ENCODE peak calls at places on chromosomes 7 and 10, in five cellular contexts. One of them, this sample, is unnamed.

GRCh38 chr10:76115471-76116155 is 684.2 kb downstream of the LRMDA start:
- DNase-seq in IMR-90: no peak
- DNase-seq in endothelial cell of umbilical vein: no peak
- DNase-seq in breast epithelium: no peak
- DNase-seq in fibroblast of lung: peak
- DNase-seq in this sample: no peak

GRCh38 chr10:78831457-78831856 is 237.3 kb upstream of the ZMIZ1 start:
- DNase-seq in IMR-90: no peak
- DNase-seq in endothelial cell of umbilical vein: no peak
- DNase-seq in breast epithelium: no peak
- DNase-seq in fibroblast of lung: no peak
- DNase-seq in this sample: no peak

GRCh38 chr10:71727429-71728217 is 8.0 kb upstream of the C10orf105 start:
- DNase-seq in IMR-90: no peak
- DNase-seq in endothelial cell of umbilical vein: no peak
- DNase-seq in breast epithelium: peak
- DNase-seq in fibroblast of lung: no peak
- DNase-seq in this sample: peak

GRCh38 chr7:79307376-79307775 is 146.1 kb downstream of the MAGI2 start:
- DNase-seq in IMR-90: no peak
- DNase-seq in endothelial cell of umbilical vein: no peak
- DNase-seq in breast epithelium: no peak
- DNase-seq in fibroblast of lung: no peak
- DNase-seq in this sample: no peak

GRCh38 chr10:113386005-113386404 is 166.8 kb upstream of the HABP2 start:
- DNase-seq in IMR-90: peak
- DNase-seq in endothelial cell of umbilical vein: peak
- DNase-seq in breast epithelium: no peak
- DNase-seq in fibroblast of lung: peak
- DNase-seq in this sample: no peak

GRCh38 chr7:50379082-50379481 is 71.1 kb downstream of the FIGNL1 start:
- DNase-seq in IMR-90: no peak
- DNase-seq in endothelial cell of umbilical vein: no peak
- DNase-seq in breast epithelium: peak
- DNase-seq in fibroblast of lung: no peak
- DNase-seq in this sample: no peak

GRCh38 chr7:158651968-158652555 is 52.5 kb downstream of the NCAPG2 start:
- DNase-seq in IMR-90: no peak
- DNase-seq in endothelial cell of umbilical vein: no peak
- DNase-seq in breast epithelium: no peak
- DNase-seq in fibroblast of lung: no peak
- DNase-seq in this sample: no peak

GRCh38 chr10:33304553-33304952 is 29.9 kb downstream of the NRP1 start:
- DNase-seq in IMR-90: no peak
- DNase-seq in endothelial cell of umbilical vein: no peak
- DNase-seq in breast epithelium: no peak
- DNase-seq in fibroblast of lung: no peak
- DNase-seq in this sample: no peak

GRCh38 chr7:36639826-36640225 is 84.5 kb downstream of the AOAH start:
- DNase-seq in IMR-90: no peak
- DNase-seq in endothelial cell of umbilical vein: no peak
- DNase-seq in breast epithelium: no peak
- DNase-seq in fibroblast of lung: no peak
- DNase-seq in this sample: no peak

GRCh38 chr10:120508393-120508792 is 51.4 kb downstream of the PLPP4 start:
- DNase-seq in IMR-90: no peak
- DNase-seq in endothelial cell of umbilical vein: peak
- DNase-seq in breast epithelium: no peak
- DNase-seq in fibroblast of lung: peak
- DNase-seq in this sample: no peak

GRCh38 chr10:129605266-129605985 is 138.4 kb downstream of the MGMT start:
- DNase-seq in IMR-90: peak
- DNase-seq in endothelial cell of umbilical vein: no peak
- DNase-seq in breast epithelium: no peak
- DNase-seq in fibroblast of lung: no peak
- DNase-seq in this sample: peak

GRCh38 chr10:113148899-113149298 is 198.9 kb downstream of the TCF7L2 start:
- DNase-seq in IMR-90: no peak
- DNase-seq in endothelial cell of umbilical vein: no peak
- DNase-seq in breast epithelium: no peak
- DNase-seq in fibroblast of lung: no peak
- DNase-seq in this sample: no peak

GRCh38 chr7:141416691-141417268 is 134.4 kb upstream of the AGK start:
- DNase-seq in IMR-90: no peak
- DNase-seq in endothelial cell of umbilical vein: no peak
- DNase-seq in breast epithelium: no peak
- DNase-seq in fibroblast of lung: no peak
- DNase-seq in this sample: no peak

GRCh38 chr7:107924841-107925490 is 34.0 kb downstream of the DLD start:
- DNase-seq in IMR-90: no peak
- DNase-seq in endothelial cell of umbilical vein: no peak
- DNase-seq in breast epithelium: no peak
- DNase-seq in fibroblast of lung: no peak
- DNase-seq in this sample: peak

GRCh38 chr10:24208661-24209420 is at the start of gene KIAA1217:
- DNase-seq in IMR-90: peak
- DNase-seq in endothelial cell of umbilical vein: peak
- DNase-seq in breast epithelium: peak
- DNase-seq in fibroblast of lung: peak
- DNase-seq in this sample: no peak

GRCh38 chr10:24207781-24208611 is 942 bp upstream of the KIAA1217 start:
- DNase-seq in IMR-90: no peak
- DNase-seq in endothelial cell of umbilical vein: peak
- DNase-seq in breast epithelium: peak
- DNase-seq in fibroblast of lung: peak
- DNase-seq in this sample: no peak

GRCh38 chr10:24209421-24209770 is 458 bp downstream of the KIAA1217 start:
- DNase-seq in IMR-90: peak
- DNase-seq in endothelial cell of umbilical vein: no peak
- DNase-seq in breast epithelium: no peak
- DNase-seq in fibroblast of lung: peak
- DNase-seq in this sample: peak

GRCh38 chr10:24206926-24207701 is 1.8 kb upstream of the KIAA1217 start:
- DNase-seq in IMR-90: no peak
- DNase-seq in endothelial cell of umbilical vein: no peak
- DNase-seq in breast epithelium: no peak
- DNase-seq in fibroblast of lung: no peak
- DNase-seq in this sample: no peak

GRCh38 chr10:24209946-24210491 is 1.1 kb downstream of the KIAA1217 start:
- DNase-seq in IMR-90: peak
- DNase-seq in endothelial cell of umbilical vein: peak
- DNase-seq in breast epithelium: no peak
- DNase-seq in fibroblast of lung: peak
- DNase-seq in this sample: peak
- H3K4me3 ChIP-seq in IMR-90: no peak
- H3K4me3 ChIP-seq in endothelial cell of umbilical vein: peak
- H3K4me3 ChIP-seq in breast epithelium: peak
- H3K4me3 ChIP-seq in fibroblast of lung: peak
- H3K4me3 ChIP-seq in this sample: peak

DNA sequence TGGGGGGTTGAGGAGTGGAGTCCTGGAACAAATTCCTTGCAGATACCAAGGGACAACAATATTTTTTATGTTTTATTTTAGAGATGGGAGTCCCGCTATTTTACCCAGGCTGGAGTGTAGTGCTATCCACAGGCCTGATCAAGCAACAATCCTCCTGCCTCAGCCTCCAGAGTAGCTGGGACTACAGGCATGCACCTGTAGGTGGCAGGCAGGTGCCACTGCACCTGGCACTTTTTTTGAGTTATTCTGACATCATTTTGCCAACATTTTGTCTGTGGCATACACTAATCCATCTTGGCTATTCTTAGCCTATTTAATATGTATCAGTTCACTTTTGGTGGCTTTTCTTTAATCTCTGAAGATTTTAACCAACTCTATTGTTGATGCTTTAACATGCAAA is 317.8 kb upstream of the MTPN start:
- DNase-seq in IMR-90: no peak
- DNase-seq in endothelial cell of umbilical vein: no peak
- DNase-seq in breast epithelium: no peak
- DNase-seq in fibroblast of lung: no peak
- DNase-seq in this sample: no peak
- TF ChIP-seq CTCF in IMR-90: no peak
- TF ChIP-seq CTCF in endothelial cell of umbilical vein: no peak
- TF ChIP-seq CTCF in breast epithelium: no peak
- TF ChIP-seq CTCF in fibroblast of lung: no peak
- TF ChIP-seq CTCF in this sample: peak

DNA sequence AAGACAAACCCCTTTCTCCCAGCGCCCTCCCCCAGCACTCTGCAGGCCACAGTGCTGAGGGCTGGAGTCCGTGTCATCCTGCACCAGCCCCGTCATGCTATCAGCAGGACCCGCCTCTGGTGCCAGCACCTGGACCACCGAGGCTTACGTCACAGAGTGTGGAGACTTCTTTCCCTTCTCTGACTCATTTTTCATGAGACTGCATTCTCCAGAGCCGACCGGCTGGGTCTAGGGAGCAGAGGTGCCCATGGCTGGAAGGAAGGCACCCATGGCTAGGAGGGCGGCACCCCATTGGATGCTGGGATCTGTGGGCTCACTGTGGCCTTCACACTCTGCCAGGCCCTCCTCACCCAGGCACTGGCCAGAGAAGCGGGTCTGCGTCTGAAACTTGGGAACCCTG is 53.3 kb downstream of the CFAP46 start:
- DNase-seq in IMR-90: peak
- DNase-seq in endothelial cell of umbilical vein: no peak
- DNase-seq in breast epithelium: no peak
- DNase-seq in fibroblast of lung: no peak
- DNase-seq in this sample: no peak
- H3K4me3 ChIP-seq in IMR-90: no peak
- H3K4me3 ChIP-seq in endothelial cell of umbilical vein: no peak
- H3K4me3 ChIP-seq in breast epithelium: no peak
- H3K4me3 ChIP-seq in fibroblast of lung: no peak
- H3K4me3 ChIP-seq in this sample: no peak

DNA sequence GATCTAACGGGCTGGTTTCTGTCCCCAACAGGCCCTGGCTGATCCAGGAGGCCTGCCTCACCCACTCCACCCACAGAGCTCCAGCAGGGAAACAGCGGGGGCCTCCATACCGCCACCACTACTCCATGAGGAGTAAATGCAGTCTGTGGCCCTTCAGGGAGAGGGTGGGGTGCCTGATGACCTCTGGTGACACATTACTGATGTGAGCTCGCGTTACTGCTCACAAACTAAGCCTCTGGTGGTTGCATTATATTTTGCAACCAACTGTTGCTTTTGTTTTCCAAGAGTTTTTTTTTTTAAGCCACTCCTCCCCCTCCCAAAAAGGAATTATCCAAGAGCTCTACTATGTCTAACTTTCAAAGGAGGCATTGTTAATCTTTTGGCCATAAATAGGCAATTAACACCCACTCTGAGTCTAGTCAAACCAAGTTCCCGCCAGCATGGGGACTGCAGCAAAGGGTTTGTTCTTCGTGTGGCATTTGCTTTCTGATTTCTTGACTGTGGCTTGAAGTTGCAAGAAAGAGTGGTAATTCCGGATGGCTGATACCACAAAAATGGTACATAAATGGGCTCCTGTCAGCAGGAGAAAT is 72.6 kb downstream of the FAM53B start:
- DNase-seq in IMR-90: no peak
- DNase-seq in endothelial cell of umbilical vein: no peak
- DNase-seq in breast epithelium: peak
- DNase-seq in fibroblast of lung: peak
- DNase-seq in this sample: no peak
- TF ChIP-seq CTCF in IMR-90: no peak
- TF ChIP-seq CTCF in endothelial cell of umbilical vein: no peak
- TF ChIP-seq CTCF in breast epithelium: no peak
- TF ChIP-seq CTCF in fibroblast of lung: no peak
- TF ChIP-seq CTCF in this sample: no peak

GRCh38 chr7:139441961-139442360 is 41.5 kb downstream of the KLRG2 start:
- DNase-seq in IMR-90: no peak
- DNase-seq in endothelial cell of umbilical vein: no peak
- DNase-seq in breast epithelium: no peak
- DNase-seq in fibroblast of lung: no peak
- DNase-seq in this sample: no peak
- H3K4me3 ChIP-seq in IMR-90: no peak
- H3K4me3 ChIP-seq in endothelial cell of umbilical vein: no peak
- H3K4me3 ChIP-seq in breast epithelium: no peak
- H3K4me3 ChIP-seq in fibroblast of lung: no peak
- H3K4me3 ChIP-seq in this sample: no peak

GRCh38 chr10:44787480-44788075 is 123.6 kb upstream of the TMEM72 start:
- DNase-seq in IMR-90: no peak
- DNase-seq in endothelial cell of umbilical vein: no peak
- DNase-seq in breast epithelium: no peak
- DNase-seq in fibroblast of lung: peak
- DNase-seq in this sample: no peak

GRCh38 chr10:44781131-44781530 is 130.0 kb upstream of the TMEM72 start:
- DNase-seq in IMR-90: no peak
- DNase-seq in endothelial cell of umbilical vein: no peak
- DNase-seq in breast epithelium: no peak
- DNase-seq in fibroblast of lung: no peak
- DNase-seq in this sample: no peak

GRCh38 chr10:44788820-44789167 is 122.3 kb upstream of the TMEM72 start:
- DNase-seq in IMR-90: no peak
- DNase-seq in endothelial cell of umbilical vein: no peak
- DNase-seq in breast epithelium: no peak
- DNase-seq in fibroblast of lung: peak
- DNase-seq in this sample: no peak

GRCh38 chr10:44788147-44788819 is 122.9 kb upstream of the TMEM72 start:
- DNase-seq in IMR-90: peak
- DNase-seq in endothelial cell of umbilical vein: no peak
- DNase-seq in breast epithelium: no peak
- DNase-seq in fibroblast of lung: peak
- DNase-seq in this sample: no peak

GRCh38 chr10:44786451-44786850 is 124.7 kb upstream of the TMEM72 start:
- DNase-seq in IMR-90: peak
- DNase-seq in endothelial cell of umbilical vein: no peak
- DNase-seq in breast epithelium: no peak
- DNase-seq in fibroblast of lung: peak
- DNase-seq in this sample: no peak
- TF ChIP-seq CTCF in IMR-90: no peak
- TF ChIP-seq CTCF in endothelial cell of umbilical vein: no peak
- TF ChIP-seq CTCF in breast epithelium: no peak
- TF ChIP-seq CTCF in fibroblast of lung: no peak
- TF ChIP-seq CTCF in this sample: no peak

GRCh38 chr7:27174077-27175004 is at the start of gene HOXA10:
- DNase-seq in IMR-90: no peak
- DNase-seq in endothelial cell of umbilical vein: peak
- DNase-seq in breast epithelium: no peak
- DNase-seq in fibroblast of lung: no peak
- DNase-seq in this sample: no peak
- H3K4me3 ChIP-seq in IMR-90: peak
- H3K4me3 ChIP-seq in endothelial cell of umbilical vein: peak
- H3K4me3 ChIP-seq in breast epithelium: peak
- H3K4me3 ChIP-seq in fibroblast of lung: no peak
- H3K4me3 ChIP-seq in this sample: peak

GRCh38 chr7:11168622-11169170 is 195.0 kb downstream of the PHF14 start:
- DNase-seq in IMR-90: no peak
- DNase-seq in endothelial cell of umbilical vein: no peak
- DNase-seq in breast epithelium: no peak
- DNase-seq in fibroblast of lung: no peak
- DNase-seq in this sample: no peak

GRCh38 chr7:11166051-11166450 is 192.4 kb downstream of the PHF14 start:
- DNase-seq in IMR-90: no peak
- DNase-seq in endothelial cell of umbilical vein: no peak
- DNase-seq in breast epithelium: no peak
- DNase-seq in fibroblast of lung: no peak
- DNase-seq in this sample: no peak

GRCh38 chr7:11170160-11170559 is 196.5 kb downstream of the PHF14 start:
- DNase-seq in IMR-90: no peak
- DNase-seq in endothelial cell of umbilical vein: no peak
- DNase-seq in breast epithelium: no peak
- DNase-seq in fibroblast of lung: no peak
- DNase-seq in this sample: no peak

GRCh38 chr7:11171569-11172192 is 198.0 kb downstream of the PHF14 start:
- DNase-seq in IMR-90: no peak
- DNase-seq in endothelial cell of umbilical vein: no peak
- DNase-seq in breast epithelium: no peak
- DNase-seq in fibroblast of lung: no peak
- DNase-seq in this sample: no peak

GRCh38 chr7:11170863-11171568 is 197.3 kb downstream of the PHF14 start:
- DNase-seq in IMR-90: no peak
- DNase-seq in endothelial cell of umbilical vein: no peak
- DNase-seq in breast epithelium: no peak
- DNase-seq in fibroblast of lung: no peak
- DNase-seq in this sample: no peak
- TF ChIP-seq CTCF in IMR-90: no peak
- TF ChIP-seq CTCF in endothelial cell of umbilical vein: no peak
- TF ChIP-seq CTCF in breast epithelium: no peak
- TF ChIP-seq CTCF in fibroblast of lung: no peak
- TF ChIP-seq CTCF in this sample: no peak

This sample was measured in GM12864.